ENCODE peak calls at places on chromosome 15, in four cellular contexts. One of them, this sample, is unnamed.

GRCh38 chr15:75884041-75884440 is 19.6 kb upstream of the FBXO22 start:
- DNase-seq in mesothelial cell of epicardium: no peak
- DNase-seq in fibroblast of lung: peak; percentile 45
- DNase-seq in right cardiac atrium: no peak
- DNase-seq in this sample: no peak

GRCh38 chr15:96047255-96047931 is 283.1 kb upstream of the NR2F2 start:
- DNase-seq in right cardiac atrium: no peak
- DNase-seq in fibroblast of lung: peak; percentile 93
- DNase-seq in mesothelial cell of epicardium: no peak
- DNase-seq in this sample: peak; percentile 57

GRCh38 chr15:82919231-82919886 is 33.2 kb downstream of the HOMER2 start:
- DNase-seq in fibroblast of lung: no peak
- DNase-seq in right cardiac atrium: no peak
- DNase-seq in mesothelial cell of epicardium: no peak
- DNase-seq in this sample: no peak

GRCh38 chr15:63560741-63561448 is 36.3 kb upstream of the FBXL22 start:
- DNase-seq in fibroblast of lung: no peak
- DNase-seq in right cardiac atrium: no peak
- DNase-seq in mesothelial cell of epicardium: no peak
- DNase-seq in this sample: no peak

GRCh38 chr15:66763186-66764066 is 61.4 kb downstream of the SMAD6 start:
- DNase-seq in right cardiac atrium: peak; percentile 99
- DNase-seq in mesothelial cell of epicardium: peak; percentile 59
- DNase-seq in fibroblast of lung: no peak
- DNase-seq in this sample: no peak

GRCh38 chr15:85403745-85404144 is 23.3 kb downstream of the AKAP13 start:
- DNase-seq in fibroblast of lung: peak; percentile 77
- DNase-seq in right cardiac atrium: no peak
- DNase-seq in mesothelial cell of epicardium: no peak
- DNase-seq in this sample: no peak

GRCh38 chr15:45640610-45641009 is 5.8 kb downstream of the SQOR start:
- DNase-seq in mesothelial cell of epicardium: no peak
- DNase-seq in right cardiac atrium: no peak
- DNase-seq in fibroblast of lung: peak; percentile 62
- DNase-seq in this sample: peak; percentile 75

GRCh38 chr15:77295446-77295845 is 124.5 kb downstream of the PEAK1 start:
- DNase-seq in right cardiac atrium: no peak
- DNase-seq in fibroblast of lung: peak; percentile 23
- DNase-seq in mesothelial cell of epicardium: no peak
- DNase-seq in this sample: no peak

GRCh38 chr15:58224068-58224467 is 85.9 kb downstream of the AQP9 start:
- DNase-seq in fibroblast of lung: peak; percentile 44
- DNase-seq in mesothelial cell of epicardium: no peak
- DNase-seq in right cardiac atrium: peak; percentile 79
- DNase-seq in this sample: no peak

GRCh38 chr15:92393287-92393993 is at the start of gene ST8SIA2:
- DNase-seq in mesothelial cell of epicardium: peak; percentile 70
- DNase-seq in right cardiac atrium: peak; percentile 51
- DNase-seq in fibroblast of lung: peak; percentile 3
- DNase-seq in this sample: no peak

GRCh38 chr15:75339531-75340240 is 3.8 kb downstream of the COMMD4 start:
- DNase-seq in right cardiac atrium: no peak
- DNase-seq in mesothelial cell of epicardium: no peak
- DNase-seq in fibroblast of lung: no peak
- DNase-seq in this sample: no peak

GRCh38 chr15:41971893-41972340 is 440 bp downstream of the EHD4 start:
- DNase-seq in fibroblast of lung: no peak
- DNase-seq in mesothelial cell of epicardium: no peak
- DNase-seq in right cardiac atrium: peak; percentile 67
- DNase-seq in this sample: no peak

GRCh38 chr15:56244237-56244810 is 645 bp upstream of the RFX7 start:
- DNase-seq in mesothelial cell of epicardium: peak; percentile 53
- DNase-seq in fibroblast of lung: peak; percentile 77
- DNase-seq in right cardiac atrium: peak; percentile 65
- DNase-seq in this sample: peak; percentile 74

GRCh38 chr15:73712107-73712506 is 27.9 kb downstream of the CD276 start:
- DNase-seq in right cardiac atrium: peak; percentile 51
- DNase-seq in mesothelial cell of epicardium: no peak
- DNase-seq in fibroblast of lung: no peak
- DNase-seq in this sample: no peak

GRCh38 chr15:36778516-36778915 is 199.1 kb downstream of the CDIN1 start:
- DNase-seq in fibroblast of lung: peak; percentile 75
- DNase-seq in mesothelial cell of epicardium: no peak
- DNase-seq in right cardiac atrium: no peak
- DNase-seq in this sample: peak; percentile 29

GRCh38 chr15:101499863-101500713 is 10.6 kb upstream of the PCSK6 start:
- DNase-seq in fibroblast of lung: no peak
- DNase-seq in mesothelial cell of epicardium: no peak
- DNase-seq in right cardiac atrium: peak; percentile 68
- DNase-seq in this sample: no peak

GRCh38 chr15:29920515-29920914 is 98.2 kb upstream of the TJP1 start:
- DNase-seq in fibroblast of lung: no peak
- DNase-seq in mesothelial cell of epicardium: no peak
- DNase-seq in right cardiac atrium: no peak
- DNase-seq in this sample: no peak

GRCh38 chr15:81954158-81954783 is 91.5 kb downstream of the MEX3B start:
- DNase-seq in right cardiac atrium: no peak
- DNase-seq in fibroblast of lung: no peak
- DNase-seq in mesothelial cell of epicardium: no peak
- DNase-seq in this sample: no peak

GRCh38 chr15:78049691-78050440 is 27.6 kb downstream of the TBC1D2B start:
- DNase-seq in fibroblast of lung: peak; percentile 28
- DNase-seq in mesothelial cell of epicardium: no peak
- DNase-seq in right cardiac atrium: no peak
- DNase-seq in this sample: no peak

GRCh38 chr15:69160976-69161877 is 792 bp downstream of the GLCE start:
- DNase-seq in mesothelial cell of epicardium: peak; percentile 55
- DNase-seq in right cardiac atrium: peak; percentile 76
- DNase-seq in fibroblast of lung: peak; percentile 36
- DNase-seq in this sample: peak; percentile 29

GRCh38 chr15:62983956-62984355 is 58.6 kb upstream of the TPM1 start:
- DNase-seq in right cardiac atrium: no peak
- DNase-seq in fibroblast of lung: no peak
- DNase-seq in mesothelial cell of epicardium: no peak
- DNase-seq in this sample: no peak

GRCh38 chr15:83178869-83179325 is 28.7 kb downstream of the HDGFL3 start:
- DNase-seq in fibroblast of lung: no peak
- DNase-seq in right cardiac atrium: no peak
- DNase-seq in mesothelial cell of epicardium: no peak
- DNase-seq in this sample: no peak

GRCh38 chr15:64681424-64682024 is 93.9 kb downstream of the RBPMS2 start:
- DNase-seq in mesothelial cell of epicardium: no peak
- DNase-seq in fibroblast of lung: peak; percentile 67
- DNase-seq in right cardiac atrium: no peak
- DNase-seq in this sample: peak; percentile 83

GRCh38 chr15:39741258-39741657 is 41.4 kb downstream of the FSIP1 start:
- DNase-seq in fibroblast of lung: peak; percentile 51
- DNase-seq in mesothelial cell of epicardium: no peak
- DNase-seq in right cardiac atrium: no peak
- DNase-seq in this sample: no peak

GRCh38 chr15:75616766-75617165 is 8.8 kb downstream of the SNUPN start:
- DNase-seq in fibroblast of lung: no peak
- DNase-seq in mesothelial cell of epicardium: no peak
- DNase-seq in right cardiac atrium: no peak
- DNase-seq in this sample: no peak

GRCh38 chr15:72861511-72861910 is 78.0 kb upstream of the ADPGK start:
- DNase-seq in right cardiac atrium: no peak
- DNase-seq in fibroblast of lung: no peak
- DNase-seq in mesothelial cell of epicardium: no peak
- DNase-seq in this sample: no peak

GRCh38 chr15:28977377-28978010 is 91.7 kb downstream of the APBA2 start:
- DNase-seq in fibroblast of lung: peak; percentile 96
- DNase-seq in right cardiac atrium: no peak
- DNase-seq in mesothelial cell of epicardium: no peak
- DNase-seq in this sample: peak; percentile 97